ENCODE peak calls at places on chromosome 6, in seven cellular contexts. B is H9, J is PC-9, C is neural progenitor cell, X is fibroblast of lung, F is endothelial cell of umbilical vein, D is K562. V is an unnamed sample. For H3K9me3 and H3K27me3, the result is how much of the 10 kb centered on the place peaks cover.

GRCh38 chr6:162058281-162058875 is 669.2 kb downstream of the PRKN start:
- DNase-seq in B (no peak), X (peak), F (no peak), D (no peak), C (no peak), J (no peak), V (peak)

GRCh38 chr6:17042422-17043147 is 59.3 kb upstream of the STMND1 start:
- DNase-seq in D (no peak), F (peak), B (peak), J (peak), X (peak), C (peak), V (peak)

GRCh38 chr6:133983099-133983939 is 30.3 kb downstream of the TBPL1 start:
- DNase-seq in B (no peak), X (peak), F (no peak), C (peak), D (peak), J (peak), V (peak)

GRCh38 chr6:139597781-139598368 is 223.4 kb upstream of the CITED2 start:
- DNase-seq in C (peak), X (peak), F (peak), D (no peak), B (no peak), J (no peak), V (peak)

GRCh38 chr6:27684264-27685211 is 211.6 kb upstream of the ZNF184 start:
- DNase-seq in F (peak), X (peak), B (peak), J (peak), D (peak), C (peak), V (peak)

GRCh38 chr6:20092071-20092566 is 120.2 kb downstream of the MBOAT1 start:
- DNase-seq in C (peak), D (peak), B (no peak), J (peak), X (peak), F (peak), V (peak)

GRCh38 chr6:155026366-155027045 is 31.4 kb downstream of the TIAM2 start:
- DNase-seq in D (no peak), J (peak), X (peak), C (no peak), B (no peak), F (peak), V (peak)

GRCh38 chr6:170424634-170425126 is 118.1 kb downstream of the FAM120B start:
- DNase-seq in X (no peak), J (no peak), B (no peak), C (no peak), D (no peak), F (no peak), V (no peak)

GRCh38 chr6:170149681-170150589 is 140.9 kb downstream of the DLL1 start:
- DNase-seq in D (no peak), X (no peak), F (no peak), J (no peak), C (no peak), B (no peak), V (no peak)

GRCh38 chr6:16391451-16391912 is 153.1 kb downstream of the GMPR start:
- DNase-seq in J (no peak), D (no peak), F (peak), X (peak), C (no peak), B (no peak), V (no peak)

GRCh38 chr6:1631251-1631650 is 21.5 kb downstream of the FOXC1 start:
- DNase-seq in D (no peak), C (no peak), J (no peak), B (no peak), X (no peak), F (no peak), V (no peak)

GRCh38 chr6:137680678-137681346 is 186.2 kb upstream of the TNFAIP3 start:
- DNase-seq in C (no peak), D (no peak), J (no peak), X (peak), B (no peak), F (peak), V (no peak)

GRCh38 chr6:91083226-91083625 is 496.4 kb upstream of the MAP3K7 start:
- DNase-seq in B (no peak), D (no peak), X (peak), J (no peak), C (peak), F (no peak), V (no peak)

GRCh38 chr6:301526-301925 is 9.2 kb downstream of the DUSP22 start:
- DNase-seq in X (no peak), B (no peak), J (no peak), C (no peak), F (no peak), D (no peak), V (no peak)

GRCh38 chr6:73585566-73586415 is 65.0 kb upstream of the EEF1A1 start:
- DNase-seq in F (peak), C (no peak), X (peak), D (peak), J (peak), B (peak), V (peak)

GRCh38 chr6:121780325-121781313 is 345.2 kb downstream of the GJA1 start:
- DNase-seq in F (no peak), B (no peak), D (no peak), X (peak), C (no peak), J (no peak), V (peak)

GRCh38 chr6:17281497-17282481 is 628 bp downstream of the RBM24 start:
- DNase-seq in X (peak), C (peak), J (peak), F (peak), D (no peak), B (peak), V (no peak)

GRCh38 chr6:89590133-89590532 is 48.4 kb downstream of the LYRM2 start:
- DNase-seq in D (no peak), J (no peak), X (no peak), B (no peak), F (no peak), C (no peak), V (no peak)

GRCh38 chr6:143232849-143233248 is 172.2 kb downstream of the AIG1 start:
- DNase-seq in J (peak), C (peak), D (peak), B (peak), X (peak), F (peak), V (peak)

GRCh38 chr6:106745824-106746610 is 116.6 kb downstream of the QRSL1 start:
- DNase-seq in D (no peak), J (peak), C (no peak), F (no peak), X (peak), B (no peak), V (peak)

GRCh38 chr6:143836150-143836549 is 7.0 kb upstream of the LTV1 start:
- DNase-seq in B (no peak), J (no peak), C (no peak), X (no peak), F (no peak), D (no peak), V (no peak)

GRCh38 chr6:41937881-41938574 is 3.6 kb downstream of the CCND3 start:
- DNase-seq in J (no peak), F (peak), D (peak), X (no peak), C (no peak), B (no peak), V (no peak)

GRCh38 chr6:43750622-43751021 is 19.4 kb upstream of the VEGFA start:
- DNase-seq in D (no peak), J (no peak), C (no peak), F (no peak), X (no peak), B (no peak), V (no peak)

GRCh38 chr6:77313595-77313994 is 149.7 kb downstream of the HTR1B start:
- DNase-seq in B (no peak), D (no peak), F (no peak), J (no peak), C (no peak), X (no peak), V (no peak)

GRCh38 chr6:36120539-36120938 is 9.8 kb upstream of the MAPK13 start:
- DNase-seq in C (no peak), X (no peak), F (no peak), D (no peak), B (no peak), J (peak), V (no peak)

GRCh38 chr6:110799181-110799580 is 16.1 kb downstream of the CDK19 start:
- DNase-seq in J (no peak), B (no peak), X (no peak), C (no peak), F (no peak), D (no peak), V (no peak)
- H3K9me3 ChIP-seq in J (under half), B (under half), X (under half), C (under half), F (under half), D (under half), V (under half)

GRCh38 chr6:118299023-118299422 is 249.1 kb upstream of the PLN start:
- DNase-seq in D (no peak), F (no peak), X (no peak), J (no peak), C (no peak), B (no peak), V (no peak)
- H3K27me3 ChIP-seq in D (under half), F (under half), X (under half), J (under half), C (under half), B (under half), V (under half)

GRCh38 chr6:110357696-110358535 is at the start of gene METTL24:
- DNase-seq in J (no peak), D (no peak), F (no peak), C (peak), X (no peak), B (peak), V (no peak)
- H3K4me2 ChIP-seq in J (no peak), D (no peak), F (no peak), C (peak), X (peak), B (peak), V (peak)

GRCh38 chr6:68658338-68658737 is 23.3 kb downstream of the ADGRB3 start:
- DNase-seq in X (no peak), B (no peak), C (no peak), D (no peak), F (no peak), J (no peak), V (no peak)
- H3K9me3 ChIP-seq in X (under half), B (under half), C (under half), D (under half), F (under half), J (under half), V (under half)

GRCh38 chr6:150599199-150600002 is at the start of gene PLEKHG1:
- DNase-seq in X (peak), F (peak), J (peak), B (peak), D (peak), C (peak), V (peak)
- H3K27me3 ChIP-seq in X (under half), F (under half), J (under half), B (under half), D (half or more), C (half or more), V (under half)

GRCh38 chr6:53715434-53715833 is 49.9 kb upstream of the KLHL31 start:
- DNase-seq in C (no peak), B (no peak), J (no peak), F (no peak), D (no peak), X (no peak), V (no peak)

GRCh38 chr6:53714888-53715287 is 49.3 kb upstream of the KLHL31 start:
- DNase-seq in F (no peak), J (no peak), X (no peak), B (no peak), C (no peak), D (no peak), V (no peak)

GRCh38 chr6:53714395-53714794 is 48.8 kb upstream of the KLHL31 start:
- DNase-seq in X (no peak), F (no peak), B (no peak), D (no peak), J (no peak), C (no peak), V (no peak)

GRCh38 chr6:53710788-53711187 is 45.2 kb upstream of the KLHL31 start:
- DNase-seq in B (no peak), J (no peak), D (no peak), X (no peak), F (peak), C (no peak), V (no peak)

GRCh38 chr6:53712078-53712477 is 46.5 kb upstream of the KLHL31 start:
- DNase-seq in F (no peak), B (no peak), X (no peak), J (no peak), D (no peak), C (no peak), V (no peak)
- H3K4me2 ChIP-seq in F (no peak), B (no peak), X (no peak), J (no peak), D (no peak), C (no peak), V (no peak)

V was measured in mammary epithelial cell.